ENCODE peak calls at places on chromosomes 12 and 14, in eight cellular contexts. G is activated naive CD8-positive, alpha-beta T cell treated with anti-CD3 and anti-CD28 coated beads for 36 hours; K is RPMI7951; E is GM10248; H is cardiac muscle cell; Q is KG1; O is lung microvascular endothelial cell; V is cardiac fibroblast. W is an unnamed sample.

GRCh38 chr12:47491516-47491915 is 214.3 kb downstream of the RPAP3 start:
- DNase-seq in Q (no peak), O (no peak), K (no peak), G (no peak), V (no peak), H (no peak), E (no peak), W (no peak)

GRCh38 chr14:75479770-75480600 is 42.3 kb upstream of the BATF start:
- DNase-seq in K (no peak), E (peak), O (no peak), V (no peak), Q (no peak), G (no peak), H (no peak), W (no peak)

GRCh38 chr12:31866523-31866922 is 92.7 kb upstream of the RESF1 start:
- DNase-seq in G (no peak), Q (no peak), K (no peak), E (no peak), V (no peak), O (no peak), H (no peak), W (no peak)

GRCh38 chr12:81369175-81369574 is 291.3 kb downstream of the ACSS3 start:
- DNase-seq in E (no peak), G (no peak), Q (no peak), K (no peak), V (no peak), H (no peak), O (no peak), W (no peak)

GRCh38 chr12:11695321-11695720 is 45.8 kb downstream of the ETV6 start:
- DNase-seq in G (no peak), H (peak), O (no peak), Q (no peak), E (no peak), V (peak), K (peak), W (no peak)

GRCh38 chr14:90797919-90798318 is 18.3 kb downstream of the TTC7B start:
- DNase-seq in H (no peak), E (no peak), G (no peak), V (no peak), K (no peak), Q (no peak), O (no peak), W (no peak)

GRCh38 chr12:88720785-88721650 is 140.7 kb upstream of the KITLG start:
- DNase-seq in O (no peak), G (no peak), H (no peak), K (no peak), V (no peak), E (no peak), Q (no peak), W (no peak)

GRCh38 chr14:24241829-24242443 is 487 bp downstream of the TINF2 start:
- DNase-seq in H (peak), E (peak), Q (peak), V (peak), K (peak), G (peak), O (peak), W (peak)

GRCh38 chr14:75554482-75554881 is 23.9 kb upstream of the FLVCR2 start:
- DNase-seq in K (peak), O (no peak), Q (no peak), E (no peak), G (no peak), H (peak), V (peak), W (no peak)

GRCh38 chr14:23727566-23728335 is 91.6 kb downstream of the DHRS2 start:
- DNase-seq in E (peak), G (no peak), O (peak), H (peak), V (peak), Q (peak), K (peak), W (no peak)

GRCh38 chr14:98138666-98139065 is 1133.3 kb downstream of the BCL11B start:
- DNase-seq in O (no peak), K (peak), H (peak), Q (peak), E (peak), G (peak), V (peak), W (peak)

GRCh38 chr14:89015016-89015415 is 190.6 kb downstream of the TTC8 start:
- DNase-seq in Q (no peak), O (no peak), K (peak), G (no peak), H (peak), E (no peak), V (peak), W (no peak)

GRCh38 chr14:69399750-69400149 is 1.3 kb downstream of the SLC39A9 start:
- DNase-seq in Q (no peak), E (no peak), V (no peak), O (no peak), K (no peak), G (no peak), H (no peak), W (no peak)

GRCh38 chr14:47207636-47208035 is 467.8 kb downstream of the MDGA2 start:
- DNase-seq in K (no peak), Q (no peak), E (no peak), O (no peak), G (no peak), H (no peak), V (no peak), W (no peak)

GRCh38 chr12:68773582-68773981 is 27.6 kb downstream of the SLC35E3 start:
- DNase-seq in Q (no peak), V (no peak), O (no peak), H (no peak), G (no peak), K (no peak), E (no peak), W (no peak)

GRCh38 chr12:68823711-68824110 is 15.7 kb downstream of the MDM2 start:
- DNase-seq in H (peak), V (peak), K (no peak), O (no peak), Q (no peak), G (no peak), E (no peak), W (no peak)

GRCh38 chr12:229441-230191 is 15.7 kb upstream of the SLC6A12 start:
- DNase-seq in G (no peak), O (no peak), K (no peak), H (no peak), E (no peak), V (no peak), Q (no peak), W (no peak)

GRCh38 chr14:73877790-73878189 is 8.9 kb upstream of the ZNF410 start:
- DNase-seq in Q (no peak), H (no peak), O (no peak), G (no peak), K (no peak), E (no peak), V (no peak), W (no peak)

GRCh38 chr12:122421263-122421814 is 1.1 kb downstream of the CLIP1 start:
- DNase-seq in V (peak), G (no peak), Q (no peak), E (peak), K (no peak), O (peak), H (peak), W (no peak)

GRCh38 chr14:24337824-24338175 is 2.0 kb downstream of the RIPK3 start:
- DNase-seq in Q (no peak), V (no peak), G (no peak), H (no peak), K (no peak), E (no peak), O (no peak), W (no peak)

GRCh38 chr12:41302979-41303403 is 114.9 kb downstream of the PDZRN4 start:
- DNase-seq in Q (no peak), G (no peak), H (no peak), O (no peak), E (no peak), V (no peak), K (peak), W (no peak)

GRCh38 chr12:66241061-66242043 is 52.3 kb downstream of the IRAK3 start:
- DNase-seq in G (no peak), E (no peak), H (peak), Q (no peak), K (peak), O (peak), V (peak), W (no peak)

GRCh38 chr14:103562385-103563088 is at the start of the genes BAG5 and COA8:
- DNase-seq in G (peak), Q (peak), O (peak), K (peak), V (peak), E (peak), H (peak), W (peak)

GRCh38 chr14:35201066-35201465 is 78.7 kb downstream of the PRORP start:
- DNase-seq in V (no peak), O (no peak), K (no peak), E (no peak), Q (no peak), H (no peak), G (no peak), W (no peak)

GRCh38 chr14:75274899-75275569 is 3.6 kb upstream of the FOS start:
- DNase-seq in H (no peak), E (peak), V (peak), O (no peak), K (no peak), Q (peak), G (no peak), W (no peak)

GRCh38 chr12:103401421-103401820 is 94.3 kb downstream of the C12orf42 start:
- DNase-seq in Q (no peak), E (no peak), H (no peak), O (no peak), K (no peak), G (no peak), V (no peak), W (no peak)

GRCh38 chr12:49059385-49060232 is 985 bp downstream of the KMT2D start:
- DNase-seq in H (peak), E (no peak), Q (no peak), V (peak), O (peak), K (peak), G (peak), W (peak)

GRCh38 chr14:25095784-25096390 is 45.9 kb upstream of the STXBP6 start:
- DNase-seq in H (peak), G (no peak), K (no peak), V (peak), O (no peak), E (no peak), Q (no peak), W (no peak)

GRCh38 chr14:74647834-74648361 is 35.9 kb upstream of the LTBP2 start:
- DNase-seq in K (no peak), O (no peak), H (no peak), G (no peak), Q (no peak), E (no peak), V (no peak), W (no peak)

GRCh38 chr14:42112108-42112507 is 505.4 kb downstream of the LRFN5 start:
- DNase-seq in E (no peak), O (no peak), H (peak), V (peak), Q (no peak), G (no peak), K (no peak), W (no peak)

GRCh38 chr14:77007975-77008421 is 20.5 kb downstream of the IRF2BPL start:
- DNase-seq in H (no peak), K (no peak), E (no peak), Q (no peak), G (no peak), O (no peak), V (no peak), W (no peak)

GRCh38 chr12:54431911-54432814 is 13.1 kb upstream of the ITGA5 start:
- DNase-seq in G (no peak), K (peak), H (peak), V (peak), O (peak), Q (no peak), E (no peak), W (no peak)

GRCh38 chr14:31414190-31414833 is 6.0 kb downstream of the HEATR5A start:
- DNase-seq in O (peak), E (no peak), Q (no peak), K (no peak), G (no peak), V (no peak), H (peak), W (no peak)

GRCh38 chr12:45669762-45670161 is 59.7 kb upstream of the ARID2 start:
- DNase-seq in H (no peak), G (no peak), O (no peak), E (no peak), K (peak), V (no peak), Q (no peak), W (no peak)

GRCh38 chr12:58249610-58250009 is 308.2 kb downstream of the ATP23 start:
- DNase-seq in G (no peak), K (peak), Q (no peak), E (no peak), O (peak), V (peak), H (peak), W (no peak)

GRCh38 chr14:81172353-81172752 is 48.4 kb downstream of the GTF2A1 start:
- DNase-seq in Q (no peak), H (no peak), G (no peak), V (no peak), K (no peak), E (no peak), O (no peak), W (no peak)

GRCh38 chr12:130764073-130764472 is 48.0 kb upstream of the RIMBP2 start:
- DNase-seq in E (no peak), H (peak), G (no peak), O (peak), K (peak), V (no peak), Q (peak), W (no peak)

GRCh38 chr12:106084048-106084671 is 54.6 kb downstream of the NUAK1 start:
- DNase-seq in E (no peak), K (peak), Q (no peak), G (no peak), V (peak), O (peak), H (peak), W (no peak)

GRCh38 chr14:50773632-50774541 is 57.1 kb downstream of the NIN start:
- DNase-seq in O (peak), K (peak), H (peak), V (peak), Q (no peak), E (no peak), G (no peak), W (no peak)

GRCh38 chr14:37197421-37198272 is at the start of gene MIPOL1:
- DNase-seq in O (peak), E (no peak), V (peak), H (peak), K (peak), G (peak), Q (no peak), W (peak)